ENCODE peak calls at places on chromosomes 5 and 9, in six cellular contexts. X, E, Q, S, U and T are unnamed samples.

GRCh38 chr5:17223375-17224185 is 6.1 kb downstream of the BASP1 start:
- DNase-seq in X (no peak), E (no peak), Q (no peak), S (no peak), U (no peak), T (no peak)

GRCh38 chr9:5783982-5784381 is 48.9 kb downstream of the ERMP1 start:
- DNase-seq in X (no peak), E (no peak), Q (no peak), S (no peak), U (no peak), T (no peak)

GRCh38 chr5:108634251-108634950 is 113.3 kb upstream of the FER start:
- DNase-seq in X (no peak), E (no peak), Q (no peak), S (no peak), U (no peak), T (no peak)

GRCh38 chr5:127216906-127217675 is 73.5 kb upstream of the MEGF10 start:
- DNase-seq in X (no peak), E (no peak), Q (no peak), S (no peak), U (no peak), T (no peak)

GRCh38 chr5:145718956-145719355 is 116.2 kb downstream of the PRELID2 start:
- DNase-seq in X (no peak), E (no peak), Q (no peak), S (no peak), U (no peak), T (no peak)

GRCh38 chr5:37554938-37555337 is 175.8 kb downstream of the WDR70 start:
- DNase-seq in X (no peak), E (no peak), Q (no peak), S (no peak), U (no peak), T (peak; percentile 41)

GRCh38 chr9:132991351-132992300 is 13.1 kb downstream of the GFI1B start:
- DNase-seq in X (no peak), E (no peak), Q (no peak), S (no peak), U (no peak), T (no peak)

GRCh38 chr9:131169567-131169966 is 44.2 kb downstream of the NUP214 start:
- DNase-seq in X (no peak), E (no peak), Q (no peak), S (no peak), U (peak; percentile 10), T (no peak)

GRCh38 chr5:149125386-149125891 is 15.9 kb upstream of the ABLIM3 start:
- DNase-seq in X (peak; percentile 68), E (no peak), Q (no peak), S (no peak), U (no peak), T (no peak)

GRCh38 chr5:157431544-157432200 is 28.3 kb upstream of the NIPAL4 start:
- DNase-seq in X (no peak), E (peak; percentile 49), Q (peak; percentile 37), S (no peak), U (peak; percentile 35), T (peak; percentile 54)

GRCh38 chr5:163504091-163504931 is 1.1 kb upstream of the MAT2B start:
- DNase-seq in X (peak; percentile 36), E (peak; percentile 51), Q (peak; percentile 23), S (peak; percentile 70), U (peak; percentile 38), T (peak; percentile 71)

GRCh38 chr9:107809859-107810492 is 320.4 kb upstream of the KLF4 start:
- DNase-seq in X (no peak), E (no peak), Q (no peak), S (no peak), U (no peak), T (no peak)

GRCh38 chr9:97703437-97704326 is 6.5 kb upstream of the XPA start:
- DNase-seq in X (peak; percentile 50), E (peak; percentile 73), Q (no peak), S (no peak), U (no peak), T (peak; percentile 37)

GRCh38 chr9:111805841-111806241 is 11.1 kb upstream of the SHOC1 start:
- DNase-seq in X (no peak), E (no peak), Q (no peak), S (no peak), U (no peak), T (peak; percentile 2)

GRCh38 chr9:114387678-114388431 is at the start of gene AKNA:
- DNase-seq in X (peak; percentile 51), E (peak; percentile 91), Q (peak; percentile 86), S (peak; percentile 79), U (peak; percentile 90), T (peak; percentile 93)

GRCh38 chr5:39906146-39906545 is 481.4 kb upstream of the DAB2 start:
- DNase-seq in X (no peak), E (no peak), Q (no peak), S (no peak), U (no peak), T (no peak)

GRCh38 chr5:115946655-115947054 is 15.6 kb upstream of the LVRN start:
- DNase-seq in X (no peak), E (no peak), Q (no peak), S (no peak), U (no peak), T (no peak)

GRCh38 chr5:155587458-155587857 is 573.9 kb downstream of the KIF4B start:
- DNase-seq in X (no peak), E (no peak), Q (no peak), S (no peak), U (no peak), T (no peak)

GRCh38 chr9:20623021-20623747 is 885 bp upstream of the MLLT3 start:
- DNase-seq in X (peak; percentile 14), E (peak; percentile 83), Q (peak; percentile 74), S (peak; percentile 31), U (peak; percentile 47), T (peak; percentile 59)

GRCh38 chr5:33800221-33800950 is 91.4 kb downstream of the ADAMTS12 start:
- DNase-seq in X (no peak), E (no peak), Q (no peak), S (no peak), U (no peak), T (no peak)
- H3K4me3 ChIP-seq in X (no peak overlapping the region), E (no peak overlapping the region), Q (no peak overlapping the region), S (no peak overlapping the region), U (no peak overlapping the region), T (no peak overlapping the region)

DNA sequence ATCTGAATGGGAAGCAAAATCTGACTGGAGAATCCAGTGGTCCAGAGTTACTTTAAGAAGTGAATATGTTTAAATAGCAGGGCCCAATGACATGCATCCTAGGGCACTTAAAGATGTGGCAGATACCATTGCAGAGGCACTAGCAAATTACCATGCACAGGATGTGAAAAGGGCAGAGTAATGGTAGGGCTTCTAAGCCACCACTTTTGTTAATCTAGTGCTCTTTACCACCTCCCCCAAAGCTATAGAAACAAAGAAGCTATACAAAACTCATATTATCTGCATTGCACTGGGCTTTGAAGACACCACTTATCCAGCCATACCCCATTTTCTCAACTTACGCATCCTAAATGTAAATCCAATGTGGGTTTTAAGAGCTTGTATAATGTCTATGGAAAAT is 81.2 kb downstream of the ZCCHC7 start:
- DNase-seq in X (no peak), E (no peak), Q (no peak), S (no peak), U (no peak), T (peak; percentile 36)
- H3K4me1 ChIP-seq in X (no peaks in the 10 kb centered on the region), E (peaks cover 34% of the 10 kb centered on the region), Q (peaks cover 16% of the 10 kb centered on the region), S (peaks cover 11% of the 10 kb centered on the region), U (peaks cover 45% of the 10 kb centered on the region), T (peaks cover 10% of the 10 kb centered on the region)

GRCh38 chr5:72600401-72600981 is 93.3 kb upstream of the ZNF366 start:
- DNase-seq in X (no peak), E (no peak), Q (no peak), S (no peak), U (no peak), T (no peak)
- H3K4me3 ChIP-seq in X (no peak overlapping the region), E (no peak overlapping the region), Q (no peak overlapping the region), S (no peak overlapping the region), U (no peak overlapping the region), T (no peak overlapping the region)

GRCh38 chr5:139651502-139651862 is 3.3 kb downstream of the CXXC5 start:
- DNase-seq in X (no peak), E (no peak), Q (no peak), S (no peak), U (no peak), T (no peak)

GRCh38 chr5:139653616-139654015 is 5.5 kb downstream of the CXXC5 start:
- DNase-seq in X (peak; percentile 30), E (no peak), Q (no peak), S (no peak), U (peak; percentile 35), T (no peak)

GRCh38 chr5:139654464-139654863 is 6.3 kb downstream of the CXXC5 start:
- DNase-seq in X (no peak), E (no peak), Q (no peak), S (no peak), U (no peak), T (no peak)

GRCh38 chr5:139651863-139652787 is 4.0 kb downstream of the CXXC5 start:
- DNase-seq in X (peak; percentile 82), E (peak; percentile 70), Q (peak; percentile 72), S (peak; percentile 72), U (peak; percentile 91), T (peak; percentile 51)

DNA sequence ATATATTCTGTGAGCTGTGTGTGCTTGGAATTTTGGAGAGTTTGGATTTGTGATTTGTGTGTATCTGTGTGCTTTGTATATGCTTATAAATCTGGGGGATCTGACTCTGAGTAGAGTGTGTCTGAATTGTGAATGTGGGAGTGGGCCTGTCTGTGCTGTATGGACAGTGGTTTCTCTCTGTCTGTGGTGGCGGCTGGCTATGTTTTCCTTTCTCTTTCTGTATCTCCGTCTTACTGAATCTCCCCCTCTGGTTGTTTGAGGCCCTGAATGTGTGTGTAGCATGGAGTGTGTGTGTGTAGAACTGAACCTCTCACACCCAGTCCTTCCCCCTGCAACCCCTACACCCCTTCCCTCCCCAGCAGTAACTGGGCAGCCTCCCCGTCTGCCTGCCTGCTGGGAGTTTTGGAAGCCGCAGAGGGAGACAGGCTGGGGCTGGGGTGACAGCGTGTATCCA is 4.7 kb downstream of the CXXC5 start:
- DNase-seq in X (no peak), E (no peak), Q (peak; percentile 34), S (no peak), U (no peak), T (no peak)
- H3K4me1 ChIP-seq in X (peaks cover 67% of the 10 kb centered on the region), E (peaks cover 30% of the 10 kb centered on the region), Q (peaks cover 34% of the 10 kb centered on the region), S (peaks cover 14% of the 10 kb centered on the region), U (peaks cover 73% of the 10 kb centered on the region), T (peaks cover 41% of the 10 kb centered on the region)

GRCh38 chr9:14433293-14433818 is 119.4 kb upstream of the NFIB start:
- DNase-seq in X (no peak), E (no peak), Q (no peak), S (no peak), U (no peak), T (no peak)
- H3K4me3 ChIP-seq in X (no peak overlapping the region), E (no peak overlapping the region), Q (no peak overlapping the region), S (no peak overlapping the region), U (no peak overlapping the region), T (no peak overlapping the region)

GRCh38 chr5:177503351-177504085 is 6.1 kb downstream of the DOK3 start:
- DNase-seq in X (no peak), E (no peak), Q (no peak), S (no peak), U (no peak), T (no peak)
- H3K4me1 ChIP-seq in X (peaks cover 6% of the 10 kb centered on the region), E (no peaks in the 10 kb centered on the region), Q (peaks cover 12% of the 10 kb centered on the region), S (no peaks in the 10 kb centered on the region), U (peaks cover 4% of the 10 kb centered on the region), T (peaks cover 4% of the 10 kb centered on the region)